ENCODE peak calls at places on chromosome 7, in six cellular contexts. T is fibroblast of gingiva, F is amniotic stem cell, O is NCI-H69, Q is amniotic epithelial cell, M is NCI-H526 treated with DMSO at 0.1 percent for 48 hours. U is an unnamed sample.

GRCh38 chr7:51278797-51279196 is 37.8 kb downstream of the COBL start:
- DNase-seq in T (no peak), F (no peak), O (peak; percentile 90), Q (no peak), M (no peak), U (no peak)

GRCh38 chr7:82548141-82548688 is 104.6 kb upstream of the CACNA2D1 start:
- DNase-seq in T (no peak), F (no peak), O (peak; percentile 29), Q (no peak), M (no peak), U (no peak)

GRCh38 chr7:24668922-24669635 is 88.2 kb downstream of the GSDME start:
- DNase-seq in T (peak; percentile 5), F (no peak), O (no peak), Q (peak; percentile 71), M (no peak), U (no peak)

GRCh38 chr7:2099036-2099957 is 133.4 kb downstream of the MAD1L1 start:
- DNase-seq in T (no peak), F (no peak), O (no peak), Q (peak; percentile 34), M (no peak), U (no peak)

GRCh38 chr7:30583181-30583580 is 11.5 kb upstream of the GARS1 start:
- DNase-seq in T (no peak), F (no peak), O (no peak), Q (no peak), M (no peak), U (no peak)

GRCh38 chr7:24773646-24774045 is 16.4 kb upstream of the GSDME start:
- DNase-seq in T (no peak), F (no peak), O (no peak), Q (peak; percentile 30), M (no peak), U (no peak)

GRCh38 chr7:75772081-75773077 is at the start of gene CCL26:
- DNase-seq in T (peak; percentile 78), F (no peak), O (no peak), Q (peak; percentile 74), M (no peak), U (peak; percentile 72)

GRCh38 chr7:2475678-2476015 is 551 bp downstream of the GRIFIN start:
- DNase-seq in T (no peak), F (no peak), O (no peak), Q (no peak), M (no peak), U (no peak)